ENCODE peak calls at places on chromosomes 13 and 19, in five cellular contexts. L is right cardiac atrium, Z is WERI-Rb-1, Y is hepatocyte, X is Panc1. A is an unnamed sample. For H3K9me3, the result is how much of the 10 kb centered on the place peaks cover.

GRCh38 chr13:36362914-36363313 is 16.7 kb upstream of the SPART start:
- DNase-seq in L (no peak), Z (no peak), Y (no peak), X (no peak), A (no peak)

GRCh38 chr13:34611678-34612077 is 330.4 kb upstream of the NBEA start:
- DNase-seq in L (no peak), Z (no peak), Y (no peak), X (no peak), A (no peak)

GRCh38 chr19:38663957-38664502 is 16.6 kb downstream of the ACTN4 start:
- DNase-seq in L (peak), Z (no peak), Y (no peak), X (no peak), A (no peak)

GRCh38 chr13:26971990-26972888 is 199.4 kb downstream of the USP12 start:
- DNase-seq in L (no peak), Z (peak), Y (peak), X (no peak), A (no peak)

GRCh38 chr13:102394158-102395053 is 7.4 kb downstream of the FGF14 start:
- DNase-seq in L (peak), Z (peak), Y (peak), X (peak), A (peak)

GRCh38 chr19:13033819-13034611 is 38.7 kb downstream of the NFIX start:
- DNase-seq in L (peak), Z (peak), Y (peak), X (no peak), A (no peak)

GRCh38 chr19:18612772-18613588 is at the start of gene TMEM59L:
- DNase-seq in L (no peak), Z (no peak), Y (no peak), X (no peak), A (peak)

GRCh38 chr13:51425410-51426042 is 27.3 kb downstream of the INTS6 start:
- DNase-seq in L (no peak), Z (no peak), Y (peak), X (no peak), A (no peak)

GRCh38 chr13:109610517-109610916 is 175.9 kb downstream of the IRS2 start:
- DNase-seq in L (peak), Z (peak), Y (peak), X (no peak), A (peak)

GRCh38 chr13:110535526-110535925 is 26.0 kb downstream of the RAB20 start:
- DNase-seq in L (no peak), Z (no peak), Y (no peak), X (no peak), A (no peak)

GRCh38 chr19:45558399-45558878 is 26.2 kb downstream of the OPA3 start:
- DNase-seq in L (no peak), Z (peak), Y (peak), X (no peak), A (peak)

GRCh38 chr13:99657848-99658265 is 156.6 kb downstream of the TM9SF2 start:
- DNase-seq in L (peak), Z (peak), Y (peak), X (no peak), A (no peak)

GRCh38 chr19:4987692-4988370 is 18.9 kb downstream of the KDM4B start:
- DNase-seq in L (no peak), Z (no peak), Y (no peak), X (no peak), A (no peak)

GRCh38 chr13:83325454-83325853 is 556.8 kb downstream of the SLITRK1 start:
- DNase-seq in L (no peak), Z (no peak), Y (no peak), X (no peak), A (no peak)

GRCh38 chr19:4149518-4150288 is 3.7 kb upstream of the CREB3L3 start:
- DNase-seq in L (no peak), Z (no peak), Y (peak), X (no peak), A (no peak)

GRCh38 chr13:71218960-71219359 is 648.0 kb downstream of the DACH1 start:
- DNase-seq in L (no peak), Z (peak), Y (peak), X (no peak), A (no peak)

GRCh38 chr19:15702590-15702930 is 25.3 kb upstream of the OR10H2 start:
- DNase-seq in L (peak), Z (no peak), Y (no peak), X (no peak), A (no peak)

GRCh38 chr19:44762033-44762432 is 13.5 kb downstream of the BCL3 start:
- DNase-seq in L (no peak), Z (no peak), Y (no peak), X (no peak), A (no peak)

GRCh38 chr13:75296651-75297050 is 185.3 kb downstream of the TBC1D4 start:
- DNase-seq in L (no peak), Z (no peak), Y (no peak), X (no peak), A (no peak)

GRCh38 chr13:54194233-54195024 is 1165.8 kb downstream of the OLFM4 start:
- DNase-seq in L (no peak), Z (no peak), Y (no peak), X (no peak), A (no peak)

GRCh38 chr13:74114202-74114601 is 20.0 kb downstream of the KLF12 start:
- DNase-seq in L (no peak), Z (no peak), Y (no peak), X (no peak), A (no peak)

GRCh38 chr13:46341112-46341711 is 45.8 kb downstream of the RUBCNL start:
- DNase-seq in L (no peak), Z (no peak), Y (no peak), X (no peak), A (no peak)

GRCh38 chr19:31276831-31277230 is 72.4 kb downstream of the TSHZ3 start:
- DNase-seq in L (no peak), Z (no peak), Y (no peak), X (no peak), A (no peak)

GRCh38 chr13:99265823-99266426 is 7.7 kb upstream of the GPR18 start:
- DNase-seq in L (no peak), Z (peak), Y (peak), X (peak), A (no peak)

GRCh38 chr19:15280048-15280725 is 47.9 kb upstream of the EPHX3 start:
- DNase-seq in L (peak), Z (peak), Y (no peak), X (no peak), A (no peak)

GRCh38 chr19:4379383-4380253 is 20.7 kb downstream of the SH3GL1 start:
- DNase-seq in L (peak), Z (no peak), Y (no peak), X (no peak), A (no peak)

GRCh38 chr19:30344446-30345425 is 27.4 kb upstream of the ZNF536 start:
- DNase-seq in L (no peak), Z (no peak), Y (no peak), X (no peak), A (no peak)

GRCh38 chr13:41565221-41565620 is 107.9 kb downstream of the RGCC start:
- DNase-seq in L (no peak), Z (no peak), Y (no peak), X (no peak), A (no peak)

GRCh38 chr13:26168276-26168814 is 53.8 kb downstream of the RNF6 start:
- DNase-seq in L (no peak), Z (no peak), Y (peak), X (peak), A (no peak)

GRCh38 chr19:17339088-17339741 is 1.9 kb downstream of the GTPBP3 start:
- DNase-seq in L (peak), Z (peak), Y (no peak), X (no peak), A (no peak)

GRCh38 chr19:4343056-4343844 is at the start of gene MPND:
- DNase-seq in L (peak), Z (peak), Y (peak), X (peak), A (peak)

GRCh38 chr13:36919206-36919832 is 719 bp downstream of the SMAD9 start:
- DNase-seq in L (peak), Z (peak), Y (peak), X (no peak), A (no peak)

GRCh38 chr19:5131031-5131865 is 162.3 kb downstream of the KDM4B start:
- DNase-seq in L (no peak), Z (no peak), Y (peak), X (no peak), A (no peak)

GRCh38 chr19:21101511-21102242 is 19.7 kb downstream of the ZNF714 start:
- DNase-seq in L (no peak), Z (no peak), Y (peak), X (no peak), A (no peak)

GRCh38 chr13:110327036-110327790 is 20.1 kb downstream of the COL4A2 start:
- DNase-seq in L (no peak), Z (no peak), Y (no peak), X (no peak), A (no peak)

GRCh38 chr19:49555600-49556411 is 24.6 kb downstream of the NOSIP start:
- DNase-seq in L (peak), Z (peak), Y (peak), X (no peak), A (peak)

DNA sequence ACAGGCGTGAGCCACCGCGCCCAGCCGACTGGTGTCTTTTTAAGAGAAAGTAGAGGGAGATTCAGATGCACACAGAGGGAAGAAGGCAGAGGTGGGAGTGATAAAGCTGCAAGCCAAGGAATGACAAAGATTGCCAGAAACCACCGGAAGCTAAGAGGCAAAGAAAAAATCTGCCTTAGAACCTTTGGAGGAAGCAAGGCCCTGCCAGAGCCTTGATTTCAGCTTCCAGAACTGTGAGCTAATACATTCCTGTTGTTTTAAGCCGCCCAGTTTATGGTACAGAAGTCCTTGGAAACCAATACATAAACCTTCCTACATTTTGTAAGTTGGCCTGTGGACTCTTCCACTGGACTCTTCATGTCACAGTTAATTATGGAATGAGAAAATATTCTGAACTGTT is 71.7 kb upstream of the SOX21 start:
- DNase-seq in L (no peak), Z (no peak), Y (no peak), X (no peak), A (no peak)
- H3K9me3 ChIP-seq in L (under half), Z (under half), Y (under half), X (under half), A (under half)

DNA sequence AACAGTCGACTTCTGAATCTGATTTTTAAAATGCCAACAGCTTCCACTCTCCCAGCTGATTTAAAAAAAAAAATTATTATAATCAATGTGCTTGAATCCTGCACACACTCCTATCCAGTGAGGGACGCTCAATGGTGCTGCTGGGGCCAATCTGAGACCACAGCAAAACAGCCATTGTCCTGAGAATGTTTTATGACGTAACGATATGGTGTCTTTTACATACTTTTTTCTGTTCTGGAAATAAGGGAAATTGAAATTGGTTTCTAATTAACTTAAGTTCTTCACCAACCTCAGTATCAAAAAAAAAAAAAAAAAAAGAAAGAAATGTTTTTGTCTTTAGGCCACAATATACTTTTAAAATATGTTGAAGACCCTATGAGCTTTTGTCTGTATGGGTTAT is 66.1 kb upstream of the SOX1 start:
- DNase-seq in L (no peak), Z (no peak), Y (no peak), X (no peak), A (no peak)
- H3K9me3 ChIP-seq in L (under half), Z (under half), Y (under half), X (under half), A (under half)

GRCh38 chr19:56842421-56842820 is 1.9 kb upstream of the PEG3 start:
- DNase-seq in L (no peak), Z (no peak), Y (no peak), X (no peak), A (no peak)
- H3K9me3 ChIP-seq in L (under half), Z (under half), Y (under half), X (under half), A (under half)

GRCh38 chr19:52048604-52049493 is at the start of gene ZNF432:
- DNase-seq in L (peak), Z (peak), Y (peak), X (no peak), A (peak)
- H3K9me3 ChIP-seq in L (under half), Z (under half), Y (under half), X (under half), A (under half)

GRCh38 chr19:58024661-58025060 is 9.2 kb upstream of the ZSCAN1 start:
- DNase-seq in L (no peak), Z (no peak), Y (no peak), X (no peak), A (no peak)

GRCh38 chr19:58022283-58022660 is 11.6 kb upstream of the ZSCAN1 start:
- DNase-seq in L (no peak), Z (no peak), Y (no peak), X (no peak), A (no peak)

GRCh38 chr19:58020985-58021384 is 12.8 kb upstream of the ZSCAN1 start:
- DNase-seq in L (no peak), Z (no peak), Y (no peak), X (no peak), A (no peak)

GRCh38 chr19:58021541-58022282 is 12.1 kb upstream of the ZSCAN1 start:
- DNase-seq in L (peak), Z (peak), Y (peak), X (no peak), A (no peak)

GRCh38 chr19:58020129-58020528 is 13.7 kb upstream of the ZSCAN1 start:
- DNase-seq in L (no peak), Z (no peak), Y (no peak), X (no peak), A (no peak)
- H3K9me3 ChIP-seq in L (under half), Z (under half), Y (under half), X (under half), A (under half)

GRCh38 chr19:6568010-6568411 is 22.9 kb downstream of the CD70 start:
- DNase-seq in L (no peak), Z (no peak), Y (no peak), X (no peak), A (no peak)
- H3K9me3 ChIP-seq in L (under half), Z (under half), Y (under half), X (under half), A (under half)

GRCh38 chr19:1584500-1585242 is 8.0 kb downstream of the MBD3 start:
- DNase-seq in L (no peak), Z (no peak), Y (no peak), X (no peak), A (no peak)
- H3K9me3 ChIP-seq in L (under half), Z (under half), Y (under half), X (under half), A (under half)

DNA sequence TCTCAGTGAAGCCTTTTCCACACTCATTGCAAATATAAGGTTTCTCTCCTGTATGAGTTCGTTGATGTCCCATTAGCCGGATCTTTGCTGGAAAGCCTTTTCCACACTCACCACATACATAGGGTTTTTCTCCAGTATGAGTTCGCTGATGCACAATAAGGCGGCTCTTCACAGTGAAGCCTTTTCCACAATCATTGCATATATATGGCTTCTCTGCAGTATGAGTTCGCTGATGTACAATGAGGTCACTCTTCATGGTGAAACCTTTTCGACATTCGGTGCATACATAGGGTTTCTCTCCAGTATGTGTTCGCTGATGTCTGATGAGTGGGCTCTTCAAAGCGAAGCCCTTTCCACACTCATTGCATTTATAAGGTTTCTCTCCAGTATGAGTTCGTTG is 6.8 kb upstream of the ZNF350 start:
- DNase-seq in L (no peak), Z (no peak), Y (no peak), X (no peak), A (no peak)
- H3K9me3 ChIP-seq in L (under half), Z (under half), Y (half or more), X (half or more), A (half or more)